ENCODE peak calls at places on chromosomes 2 and 18, in five cellular contexts. One of them, this sample, is unnamed.

GRCh38 chr2:45334241-45334860 is 276.7 kb downstream of the SRBD1 start:
- DNase-seq in osteoblast: no peak
- DNase-seq in CD8-positive, alpha-beta memory T cell: no peak
- DNase-seq in transverse colon: no peak
- DNase-seq in Peyer's patch: no peak
- DNase-seq in this sample: no peak

GRCh38 chr18:22260208-22260816 is 90.9 kb downstream of the GATA6 start:
- DNase-seq in osteoblast: no peak
- DNase-seq in transverse colon: no peak
- DNase-seq in CD8-positive, alpha-beta memory T cell: peak; percentile 5
- DNase-seq in Peyer's patch: no peak
- DNase-seq in this sample: no peak

GRCh38 chr2:99336780-99337163 is 417 bp upstream of the EIF5B start:
- DNase-seq in transverse colon: no peak
- DNase-seq in CD8-positive, alpha-beta memory T cell: no peak
- DNase-seq in Peyer's patch: no peak
- DNase-seq in osteoblast: no peak
- DNase-seq in this sample: no peak

GRCh38 chr2:111632661-111633060 is 251.3 kb downstream of the ANAPC1 start:
- DNase-seq in osteoblast: no peak
- DNase-seq in transverse colon: no peak
- DNase-seq in Peyer's patch: no peak
- DNase-seq in CD8-positive, alpha-beta memory T cell: no peak
- DNase-seq in this sample: no peak

GRCh38 chr2:211867845-211868361 is 670.7 kb downstream of the ERBB4 start:
- DNase-seq in osteoblast: no peak
- DNase-seq in Peyer's patch: no peak
- DNase-seq in transverse colon: no peak
- DNase-seq in CD8-positive, alpha-beta memory T cell: no peak
- DNase-seq in this sample: no peak

GRCh38 chr2:167510071-167510759 is 621.9 kb downstream of the XIRP2 start:
- DNase-seq in CD8-positive, alpha-beta memory T cell: no peak
- DNase-seq in osteoblast: no peak
- DNase-seq in Peyer's patch: no peak
- DNase-seq in transverse colon: no peak
- DNase-seq in this sample: no peak

GRCh38 chr2:174465327-174465726 is 21.5 kb downstream of the GPR155 start:
- DNase-seq in Peyer's patch: no peak
- DNase-seq in osteoblast: no peak
- DNase-seq in CD8-positive, alpha-beta memory T cell: no peak
- DNase-seq in transverse colon: no peak
- DNase-seq in this sample: no peak

GRCh38 chr2:226873051-226873620 is 37.3 kb downstream of the RHBDD1 start:
- DNase-seq in transverse colon: no peak
- DNase-seq in osteoblast: no peak
- DNase-seq in Peyer's patch: no peak
- DNase-seq in CD8-positive, alpha-beta memory T cell: no peak
- DNase-seq in this sample: no peak

GRCh38 chr2:117618607-117619006 is 195.9 kb upstream of the DDX18 start:
- DNase-seq in Peyer's patch: no peak
- DNase-seq in transverse colon: no peak
- DNase-seq in osteoblast: no peak
- DNase-seq in CD8-positive, alpha-beta memory T cell: no peak
- DNase-seq in this sample: no peak

GRCh38 chr2:189179607-189179979 is at the start of gene COL5A2:
- DNase-seq in transverse colon: peak; percentile 24
- DNase-seq in Peyer's patch: no peak
- DNase-seq in CD8-positive, alpha-beta memory T cell: no peak
- DNase-seq in osteoblast: peak; percentile 65
- DNase-seq in this sample: no peak

GRCh38 chr2:28399946-28400345 is 7.3 kb downstream of the FOSL2 start:
- DNase-seq in CD8-positive, alpha-beta memory T cell: no peak
- DNase-seq in transverse colon: no peak
- DNase-seq in Peyer's patch: peak; percentile 47
- DNase-seq in osteoblast: no peak
- DNase-seq in this sample: no peak

GRCh38 chr2:28400434-28400833 is 7.8 kb downstream of the FOSL2 start:
- DNase-seq in transverse colon: no peak
- DNase-seq in Peyer's patch: peak; percentile 8
- DNase-seq in osteoblast: no peak
- DNase-seq in CD8-positive, alpha-beta memory T cell: no peak
- DNase-seq in this sample: no peak

GRCh38 chr2:28401948-28402550 is 9.4 kb downstream of the FOSL2 start:
- DNase-seq in CD8-positive, alpha-beta memory T cell: no peak
- DNase-seq in osteoblast: no peak
- DNase-seq in transverse colon: no peak
- DNase-seq in Peyer's patch: peak; percentile 25
- DNase-seq in this sample: no peak

GRCh38 chr2:28401411-28401810 is 8.8 kb downstream of the FOSL2 start:
- DNase-seq in osteoblast: peak; percentile 80
- DNase-seq in CD8-positive, alpha-beta memory T cell: no peak
- DNase-seq in transverse colon: no peak
- DNase-seq in Peyer's patch: peak; percentile 47
- DNase-seq in this sample: no peak

DNA sequence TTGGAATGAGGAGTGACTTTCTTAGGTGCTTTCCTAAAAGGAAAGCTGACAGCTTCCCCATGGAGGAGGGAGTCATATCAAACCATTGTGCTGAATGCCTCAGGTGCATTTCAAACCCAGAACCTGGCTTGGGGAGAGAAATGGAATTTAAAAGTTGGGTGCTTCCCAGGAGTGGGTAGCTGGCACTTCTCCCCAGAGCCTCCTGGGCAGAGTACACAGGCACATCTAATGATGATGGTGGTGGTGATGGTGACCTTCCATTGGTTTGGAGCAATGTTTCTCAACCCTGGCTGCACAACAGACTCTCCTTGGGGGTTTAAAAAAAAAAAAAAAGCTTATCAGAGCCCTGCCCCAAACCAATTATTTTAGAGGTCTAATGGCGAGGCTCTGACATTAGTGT is 8.3 kb downstream of the FOSL2 start:
- DNase-seq in Peyer's patch: no peak
- DNase-seq in CD8-positive, alpha-beta memory T cell: no peak
- DNase-seq in transverse colon: no peak
- DNase-seq in osteoblast: peak; percentile 45
- DNase-seq in this sample: no peak
- H3K4me3 ChIP-seq in Peyer's patch: no peak overlapping the region
- H3K4me3 ChIP-seq in CD8-positive, alpha-beta memory T cell: no peak overlapping the region
- H3K4me3 ChIP-seq in transverse colon: no peak overlapping the region
- H3K4me3 ChIP-seq in osteoblast: no peak overlapping the region
- H3K4me3 ChIP-seq in this sample: no peak overlapping the region

DNA sequence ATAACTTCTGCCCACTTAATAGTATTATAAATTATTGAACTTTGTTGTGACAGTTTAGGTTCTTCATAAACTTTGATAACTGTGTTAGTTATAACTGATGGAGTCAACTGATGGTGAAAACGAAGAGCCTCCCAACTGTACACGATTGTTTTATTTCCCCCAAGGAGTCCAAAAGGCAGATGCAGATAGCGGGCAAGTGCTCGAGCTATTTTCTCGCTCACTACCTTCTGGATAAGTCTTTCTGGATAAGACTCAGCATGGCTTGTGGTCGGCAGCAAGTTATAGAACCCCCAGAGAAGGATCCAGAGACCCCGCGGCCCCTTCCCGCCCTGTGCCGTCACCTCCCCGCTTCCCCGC is 517 bp downstream of the GCFC2 start:
- DNase-seq in osteoblast: no peak
- DNase-seq in transverse colon: no peak
- DNase-seq in Peyer's patch: no peak
- DNase-seq in CD8-positive, alpha-beta memory T cell: no peak
- DNase-seq in this sample: no peak
- H3K27ac ChIP-seq in osteoblast: peak overlapping the region; percentile 75
- H3K27ac ChIP-seq in transverse colon: peak overlapping the region; percentile 92
- H3K27ac ChIP-seq in Peyer's patch: peak overlapping the region; percentile 81
- H3K27ac ChIP-seq in CD8-positive, alpha-beta memory T cell: peak overlapping the region; percentile 79
- H3K27ac ChIP-seq in this sample: peak overlapping the region; percentile 94

GRCh38 chr18:8040021-8040420 is 472.9 kb downstream of the PTPRM start:
- DNase-seq in osteoblast: no peak
- DNase-seq in transverse colon: no peak
- DNase-seq in Peyer's patch: no peak
- DNase-seq in CD8-positive, alpha-beta memory T cell: no peak
- DNase-seq in this sample: no peak
- H3K27me3 ChIP-seq in osteoblast: no peaks in the 10 kb centered on the region
- H3K27me3 ChIP-seq in transverse colon: no peaks in the 10 kb centered on the region
- H3K27me3 ChIP-seq in Peyer's patch: no peaks in the 10 kb centered on the region
- H3K27me3 ChIP-seq in CD8-positive, alpha-beta memory T cell: no peaks in the 10 kb centered on the region
- H3K27me3 ChIP-seq in this sample: no peaks in the 10 kb centered on the region

DNA sequence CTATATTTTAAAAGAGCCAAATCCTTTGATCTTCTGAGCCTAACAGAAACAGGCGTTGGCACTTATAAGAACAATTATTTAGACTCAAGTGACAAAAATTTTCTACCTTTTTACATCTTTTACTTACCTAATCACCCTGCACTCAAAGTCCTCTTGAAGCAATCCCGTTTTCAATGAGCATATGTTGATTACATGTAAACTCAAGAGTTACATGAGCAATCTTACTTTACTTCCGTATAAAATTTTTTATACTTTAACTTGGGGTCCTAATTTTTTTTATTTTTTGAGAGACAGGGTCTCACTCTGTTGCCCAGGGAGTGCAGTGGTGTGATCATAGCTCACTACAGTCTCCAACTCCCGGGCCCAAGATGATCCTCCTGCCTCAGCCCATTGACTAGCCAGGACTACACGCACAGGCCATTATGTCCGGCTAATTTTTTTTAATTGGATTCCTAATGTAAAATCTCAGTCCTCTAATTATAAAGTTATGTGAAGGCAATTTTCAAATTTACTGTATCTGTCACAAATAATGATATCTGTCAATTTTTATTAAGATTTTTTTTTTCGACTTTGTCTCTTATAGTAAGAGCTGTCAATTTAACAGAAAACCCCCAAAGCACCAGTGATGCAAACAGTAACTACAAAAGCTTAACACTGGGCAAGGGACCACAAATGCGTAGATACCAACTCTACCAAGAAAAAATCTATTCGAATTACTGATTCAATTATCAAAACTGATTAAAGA is 19.1 kb upstream of the STPG4 start:
- DNase-seq in Peyer's patch: no peak
- DNase-seq in CD8-positive, alpha-beta memory T cell: no peak
- DNase-seq in transverse colon: no peak
- DNase-seq in osteoblast: no peak
- DNase-seq in this sample: no peak
- H3K4me3 ChIP-seq in Peyer's patch: peak overlapping the region; percentile 98
- H3K4me3 ChIP-seq in CD8-positive, alpha-beta memory T cell: peak overlapping the region; percentile 78
- H3K4me3 ChIP-seq in transverse colon: peak overlapping the region; percentile 69
- H3K4me3 ChIP-seq in osteoblast: peak overlapping the region; percentile 99
- H3K4me3 ChIP-seq in this sample: no peak overlapping the region

GRCh38 chr2:235600926-235601325 is 107.1 kb downstream of the AGAP1 start:
- DNase-seq in osteoblast: no peak
- DNase-seq in transverse colon: no peak
- DNase-seq in CD8-positive, alpha-beta memory T cell: no peak
- DNase-seq in Peyer's patch: no peak
- DNase-seq in this sample: no peak
- H3K27ac ChIP-seq in osteoblast: no peak overlapping the region
- H3K27ac ChIP-seq in transverse colon: no peak overlapping the region
- H3K27ac ChIP-seq in CD8-positive, alpha-beta memory T cell: no peak overlapping the region
- H3K27ac ChIP-seq in Peyer's patch: no peak overlapping the region
- H3K27ac ChIP-seq in this sample: no peak overlapping the region

DNA sequence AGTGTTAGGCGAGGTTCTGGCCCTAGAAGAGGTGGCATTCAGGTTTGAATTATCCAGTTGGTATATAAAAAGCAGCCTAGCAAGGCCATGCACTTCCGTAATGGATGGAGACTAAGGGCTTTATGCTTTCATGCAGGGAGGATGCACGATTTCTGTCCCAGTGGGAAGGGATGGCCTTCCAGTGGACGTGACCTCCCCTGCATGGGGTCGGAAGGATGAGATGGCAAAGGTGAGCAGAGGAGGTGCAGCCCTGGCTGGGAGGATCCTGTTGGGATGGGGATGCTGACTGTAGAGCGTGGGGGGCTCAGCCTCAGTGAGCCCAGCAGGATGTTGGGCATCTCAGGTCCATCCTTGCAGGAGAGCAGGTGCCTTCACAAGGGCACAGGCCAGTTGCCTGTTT is 4.8 kb downstream of the ASB18 start:
- DNase-seq in transverse colon: no peak
- DNase-seq in CD8-positive, alpha-beta memory T cell: no peak
- DNase-seq in osteoblast: no peak
- DNase-seq in Peyer's patch: no peak
- DNase-seq in this sample: no peak
- H3K27me3 ChIP-seq in transverse colon: peaks cover 10% of the 10 kb centered on the region
- H3K27me3 ChIP-seq in CD8-positive, alpha-beta memory T cell: peaks cover 3% of the 10 kb centered on the region
- H3K27me3 ChIP-seq in osteoblast: no peaks in the 10 kb centered on the region
- H3K27me3 ChIP-seq in Peyer's patch: no peaks in the 10 kb centered on the region
- H3K27me3 ChIP-seq in this sample: no peaks in the 10 kb centered on the region

GRCh38 chr2:183079335-183079775 is 808 bp downstream of the DUSP19 start:
- DNase-seq in CD8-positive, alpha-beta memory T cell: no peak
- DNase-seq in transverse colon: no peak
- DNase-seq in osteoblast: no peak
- DNase-seq in Peyer's patch: no peak
- DNase-seq in this sample: no peak
- H3K4me3 ChIP-seq in CD8-positive, alpha-beta memory T cell: peak overlapping the region; percentile 90
- H3K4me3 ChIP-seq in transverse colon: peak overlapping the region; percentile 54
- H3K4me3 ChIP-seq in osteoblast: peak overlapping the region; percentile 78
- H3K4me3 ChIP-seq in Peyer's patch: peak overlapping the region; percentile 54
- H3K4me3 ChIP-seq in this sample: peak overlapping the region; percentile 43

This sample was measured in lung.